ENCODE peak calls at places on chromosome 21, in nine cellular contexts. One of them, this sample, is unnamed.

GRCh38 chr21:42590431-42591131 is 62.8 kb upstream of the PDE9A start:
- DNase-seq in IMR-90: no peak
- DNase-seq in neural progenitor cell: no peak
- DNase-seq in COR-L47: no peak
- DNase-seq in DMS 273 treated with DMSO at 0.1 percent for 48 hours: no peak
- DNase-seq in Caki2: no peak
- DNase-seq in T follicular helper cell: no peak
- DNase-seq in caudate nucleus: no peak
- DNase-seq in Peyer's patch: peak
- DNase-seq in this sample: no peak

GRCh38 chr21:37566790-37567725 is 200.5 kb downstream of the DYRK1A start:
- DNase-seq in Caki2: no peak
- DNase-seq in caudate nucleus: no peak
- DNase-seq in Peyer's patch: no peak
- DNase-seq in COR-L47: no peak
- DNase-seq in DMS 273 treated with DMSO at 0.1 percent for 48 hours: no peak
- DNase-seq in T follicular helper cell: no peak
- DNase-seq in IMR-90: no peak
- DNase-seq in neural progenitor cell: no peak
- DNase-seq in this sample: no peak

GRCh38 chr21:37270576-37271365 is 3.6 kb upstream of the VPS26C start:
- DNase-seq in T follicular helper cell: no peak
- DNase-seq in IMR-90: no peak
- DNase-seq in DMS 273 treated with DMSO at 0.1 percent for 48 hours: no peak
- DNase-seq in neural progenitor cell: no peak
- DNase-seq in Caki2: no peak
- DNase-seq in Peyer's patch: no peak
- DNase-seq in COR-L47: no peak
- DNase-seq in caudate nucleus: no peak
- DNase-seq in this sample: no peak

GRCh38 chr21:39144191-39144590 is 39.1 kb downstream of the PSMG1 start:
- DNase-seq in COR-L47: no peak
- DNase-seq in DMS 273 treated with DMSO at 0.1 percent for 48 hours: no peak
- DNase-seq in Peyer's patch: no peak
- DNase-seq in IMR-90: no peak
- DNase-seq in neural progenitor cell: no peak
- DNase-seq in Caki2: no peak
- DNase-seq in T follicular helper cell: no peak
- DNase-seq in caudate nucleus: no peak
- DNase-seq in this sample: no peak

GRCh38 chr21:45256021-45256911 is 31.4 kb downstream of the POFUT2 start:
- DNase-seq in IMR-90: no peak
- DNase-seq in neural progenitor cell: no peak
- DNase-seq in Caki2: no peak
- DNase-seq in caudate nucleus: no peak
- DNase-seq in COR-L47: no peak
- DNase-seq in Peyer's patch: no peak
- DNase-seq in DMS 273 treated with DMSO at 0.1 percent for 48 hours: no peak
- DNase-seq in T follicular helper cell: no peak
- DNase-seq in this sample: no peak

GRCh38 chr21:45356653-45357435 is 48.1 kb upstream of the COL18A1 start:
- DNase-seq in caudate nucleus: no peak
- DNase-seq in Peyer's patch: no peak
- DNase-seq in IMR-90: no peak
- DNase-seq in DMS 273 treated with DMSO at 0.1 percent for 48 hours: no peak
- DNase-seq in Caki2: no peak
- DNase-seq in COR-L47: no peak
- DNase-seq in neural progenitor cell: peak
- DNase-seq in T follicular helper cell: no peak
- DNase-seq in this sample: no peak

GRCh38 chr21:45640888-45641479 is 2.5 kb upstream of the PCBP3 start:
- DNase-seq in neural progenitor cell: peak
- DNase-seq in IMR-90: peak
- DNase-seq in COR-L47: no peak
- DNase-seq in Caki2: no peak
- DNase-seq in DMS 273 treated with DMSO at 0.1 percent for 48 hours: no peak
- DNase-seq in Peyer's patch: peak
- DNase-seq in T follicular helper cell: no peak
- DNase-seq in caudate nucleus: no peak
- DNase-seq in this sample: peak

GRCh38 chr21:42611852-42612251 is 41.6 kb upstream of the PDE9A start:
- DNase-seq in T follicular helper cell: no peak
- DNase-seq in Peyer's patch: no peak
- DNase-seq in Caki2: no peak
- DNase-seq in neural progenitor cell: no peak
- DNase-seq in caudate nucleus: no peak
- DNase-seq in DMS 273 treated with DMSO at 0.1 percent for 48 hours: no peak
- DNase-seq in COR-L47: no peak
- DNase-seq in IMR-90: no peak
- DNase-seq in this sample: no peak

GRCh38 chr21:45644041-45644906 is 749 bp downstream of the PCBP3 start:
- DNase-seq in Caki2: no peak
- DNase-seq in COR-L47: no peak
- DNase-seq in caudate nucleus: no peak
- DNase-seq in T follicular helper cell: no peak
- DNase-seq in DMS 273 treated with DMSO at 0.1 percent for 48 hours: no peak
- DNase-seq in IMR-90: no peak
- DNase-seq in Peyer's patch: no peak
- DNase-seq in neural progenitor cell: peak
- DNase-seq in this sample: peak

GRCh38 chr21:35208810-35209517 is 159.9 kb upstream of the RUNX1 start:
- DNase-seq in IMR-90: peak
- DNase-seq in caudate nucleus: no peak
- DNase-seq in Caki2: no peak
- DNase-seq in DMS 273 treated with DMSO at 0.1 percent for 48 hours: no peak
- DNase-seq in Peyer's patch: no peak
- DNase-seq in T follicular helper cell: no peak
- DNase-seq in neural progenitor cell: no peak
- DNase-seq in COR-L47: no peak
- DNase-seq in this sample: no peak

GRCh38 chr21:43771698-43772367 is 4.3 kb downstream of the CSTB start:
- DNase-seq in IMR-90: no peak
- DNase-seq in T follicular helper cell: no peak
- DNase-seq in neural progenitor cell: no peak
- DNase-seq in caudate nucleus: no peak
- DNase-seq in DMS 273 treated with DMSO at 0.1 percent for 48 hours: no peak
- DNase-seq in COR-L47: no peak
- DNase-seq in Caki2: peak
- DNase-seq in Peyer's patch: no peak
- DNase-seq in this sample: no peak

GRCh38 chr21:39675595-39675994 is 62.9 kb downstream of the B3GALT5 start:
- DNase-seq in Peyer's patch: no peak
- DNase-seq in neural progenitor cell: no peak
- DNase-seq in Caki2: no peak
- DNase-seq in COR-L47: no peak
- DNase-seq in IMR-90: no peak
- DNase-seq in caudate nucleus: no peak
- DNase-seq in T follicular helper cell: no peak
- DNase-seq in DMS 273 treated with DMSO at 0.1 percent for 48 hours: no peak
- DNase-seq in this sample: no peak

GRCh38 chr21:14916676-14917141 is 148.1 kb downstream of the NRIP1 start:
- DNase-seq in neural progenitor cell: no peak
- DNase-seq in DMS 273 treated with DMSO at 0.1 percent for 48 hours: no peak
- DNase-seq in caudate nucleus: no peak
- DNase-seq in Peyer's patch: no peak
- DNase-seq in T follicular helper cell: no peak
- DNase-seq in Caki2: no peak
- DNase-seq in COR-L47: no peak
- DNase-seq in IMR-90: peak
- DNase-seq in this sample: no peak

GRCh38 chr21:42465008-42465878 is 30.8 kb downstream of the RSPH1 start:
- DNase-seq in IMR-90: no peak
- DNase-seq in Caki2: peak
- DNase-seq in neural progenitor cell: no peak
- DNase-seq in DMS 273 treated with DMSO at 0.1 percent for 48 hours: no peak
- DNase-seq in COR-L47: no peak
- DNase-seq in caudate nucleus: no peak
- DNase-seq in T follicular helper cell: no peak
- DNase-seq in Peyer's patch: peak
- DNase-seq in this sample: no peak

GRCh38 chr21:22575165-22575584 is 1577.0 kb downstream of the NCAM2 start:
- DNase-seq in Caki2: peak
- DNase-seq in COR-L47: peak
- DNase-seq in IMR-90: no peak
- DNase-seq in DMS 273 treated with DMSO at 0.1 percent for 48 hours: no peak
- DNase-seq in neural progenitor cell: peak
- DNase-seq in Peyer's patch: no peak
- DNase-seq in T follicular helper cell: no peak
- DNase-seq in caudate nucleus: no peak
- DNase-seq in this sample: peak

GRCh38 chr21:36310016-36310415 is 10.0 kb upstream of the MORC3 start:
- DNase-seq in COR-L47: no peak
- DNase-seq in caudate nucleus: no peak
- DNase-seq in IMR-90: no peak
- DNase-seq in DMS 273 treated with DMSO at 0.1 percent for 48 hours: no peak
- DNase-seq in neural progenitor cell: no peak
- DNase-seq in Caki2: no peak
- DNase-seq in T follicular helper cell: no peak
- DNase-seq in Peyer's patch: peak
- DNase-seq in this sample: no peak

GRCh38 chr21:21028275-21028814 is 30.1 kb downstream of the NCAM2 start:
- DNase-seq in Peyer's patch: no peak
- DNase-seq in IMR-90: no peak
- DNase-seq in Caki2: no peak
- DNase-seq in T follicular helper cell: no peak
- DNase-seq in neural progenitor cell: no peak
- DNase-seq in DMS 273 treated with DMSO at 0.1 percent for 48 hours: no peak
- DNase-seq in caudate nucleus: no peak
- DNase-seq in COR-L47: no peak
- DNase-seq in this sample: peak

GRCh38 chr21:17726047-17726446 is 93.1 kb downstream of the C21orf91 start:
- DNase-seq in DMS 273 treated with DMSO at 0.1 percent for 48 hours: no peak
- DNase-seq in COR-L47: peak
- DNase-seq in Caki2: no peak
- DNase-seq in IMR-90: peak
- DNase-seq in neural progenitor cell: peak
- DNase-seq in T follicular helper cell: no peak
- DNase-seq in Peyer's patch: no peak
- DNase-seq in caudate nucleus: no peak
- DNase-seq in this sample: peak

GRCh38 chr21:37207441-37208009 is 59.6 kb downstream of the VPS26C start:
- DNase-seq in Caki2: peak
- DNase-seq in caudate nucleus: no peak
- DNase-seq in DMS 273 treated with DMSO at 0.1 percent for 48 hours: no peak
- DNase-seq in neural progenitor cell: no peak
- DNase-seq in COR-L47: no peak
- DNase-seq in IMR-90: no peak
- DNase-seq in Peyer's patch: no peak
- DNase-seq in T follicular helper cell: no peak
- DNase-seq in this sample: peak

GRCh38 chr21:31557421-31557955 is 102.0 kb upstream of the SOD1 start:
- DNase-seq in caudate nucleus: no peak
- DNase-seq in neural progenitor cell: peak
- DNase-seq in IMR-90: no peak
- DNase-seq in COR-L47: peak
- DNase-seq in DMS 273 treated with DMSO at 0.1 percent for 48 hours: no peak
- DNase-seq in Peyer's patch: no peak
- DNase-seq in T follicular helper cell: no peak
- DNase-seq in Caki2: no peak
- DNase-seq in this sample: no peak

GRCh38 chr21:31218830-31219608 is 125.0 kb downstream of the TIAM1 start:
- DNase-seq in caudate nucleus: no peak
- DNase-seq in IMR-90: peak
- DNase-seq in neural progenitor cell: peak
- DNase-seq in Caki2: peak
- DNase-seq in DMS 273 treated with DMSO at 0.1 percent for 48 hours: no peak
- DNase-seq in T follicular helper cell: no peak
- DNase-seq in Peyer's patch: no peak
- DNase-seq in COR-L47: no peak
- DNase-seq in this sample: peak

GRCh38 chr21:43917515-43918384 is 52.7 kb downstream of the AGPAT3 start:
- DNase-seq in Caki2: no peak
- DNase-seq in IMR-90: no peak
- DNase-seq in DMS 273 treated with DMSO at 0.1 percent for 48 hours: no peak
- DNase-seq in T follicular helper cell: no peak
- DNase-seq in neural progenitor cell: no peak
- DNase-seq in COR-L47: no peak
- DNase-seq in caudate nucleus: no peak
- DNase-seq in Peyer's patch: no peak
- DNase-seq in this sample: peak

GRCh38 chr21:28632718-28633408 is 359.8 kb downstream of the LTN1 start:
- DNase-seq in DMS 273 treated with DMSO at 0.1 percent for 48 hours: no peak
- DNase-seq in Peyer's patch: no peak
- DNase-seq in caudate nucleus: no peak
- DNase-seq in COR-L47: no peak
- DNase-seq in Caki2: no peak
- DNase-seq in IMR-90: peak
- DNase-seq in T follicular helper cell: no peak
- DNase-seq in neural progenitor cell: peak
- DNase-seq in this sample: peak

GRCh38 chr21:14382486-14382834 is 486 bp downstream of the HSPA13 start:
- DNase-seq in IMR-90: peak
- DNase-seq in COR-L47: no peak
- DNase-seq in DMS 273 treated with DMSO at 0.1 percent for 48 hours: no peak
- DNase-seq in Peyer's patch: no peak
- DNase-seq in caudate nucleus: peak
- DNase-seq in Caki2: no peak
- DNase-seq in T follicular helper cell: no peak
- DNase-seq in neural progenitor cell: no peak
- DNase-seq in this sample: peak

GRCh38 chr21:37074195-37074510 is 1.1 kb downstream of the TTC3 start:
- DNase-seq in DMS 273 treated with DMSO at 0.1 percent for 48 hours: no peak
- DNase-seq in Peyer's patch: no peak
- DNase-seq in caudate nucleus: no peak
- DNase-seq in T follicular helper cell: no peak
- DNase-seq in COR-L47: no peak
- DNase-seq in neural progenitor cell: peak
- DNase-seq in Caki2: no peak
- DNase-seq in IMR-90: no peak
- DNase-seq in this sample: peak

GRCh38 chr21:32712043-32712442 is 15.8 kb downstream of the SYNJ1 start:
- DNase-seq in Caki2: no peak
- DNase-seq in DMS 273 treated with DMSO at 0.1 percent for 48 hours: no peak
- DNase-seq in Peyer's patch: peak
- DNase-seq in neural progenitor cell: no peak
- DNase-seq in T follicular helper cell: no peak
- DNase-seq in caudate nucleus: no peak
- DNase-seq in IMR-90: no peak
- DNase-seq in COR-L47: no peak
- DNase-seq in this sample: no peak

GRCh38 chr21:43312751-43313169 is 114.2 kb downstream of the SIK1 start:
- DNase-seq in DMS 273 treated with DMSO at 0.1 percent for 48 hours: no peak
- DNase-seq in Peyer's patch: peak
- DNase-seq in T follicular helper cell: no peak
- DNase-seq in IMR-90: no peak
- DNase-seq in caudate nucleus: no peak
- DNase-seq in neural progenitor cell: no peak
- DNase-seq in Caki2: no peak
- DNase-seq in COR-L47: peak
- DNase-seq in this sample: no peak